ENCODE peak calls at places on chromosomes 11 and 22, in six cellular contexts. R, T, V, N, K and E are unnamed samples.

GRCh38 chr11:113376156-113376555 is 11.4 kb upstream of the ANKK1 start:
- DNase-seq in V (no peak), T (no peak), K (no peak), R (no peak), N (no peak), E (no peak)

GRCh38 chr11:79617561-79617960 is 176.7 kb upstream of the TENM4 start:
- DNase-seq in V (no peak), K (no peak), N (no peak), R (no peak), T (peak; percentile 26), E (no peak)

GRCh38 chr22:36395061-36395849 is 7.5 kb upstream of the MYH9 start:
- DNase-seq in V (no peak), T (no peak), K (no peak), N (no peak), R (no peak), E (no peak)

GRCh38 chr22:21832291-21833290 is 34.9 kb downstream of the MAPK1 start:
- DNase-seq in K (no peak), T (peak; percentile 33), N (no peak), R (no peak), V (no peak), E (no peak)

GRCh38 chr11:76071090-76071489 is 135.2 kb downstream of the WNT11 start:
- DNase-seq in V (no peak), T (no peak), N (no peak), R (no peak), K (no peak), E (no peak)

GRCh38 chr11:2462092-2462985 is 17.5 kb downstream of the KCNQ1 start:
- DNase-seq in R (no peak), T (no peak), K (no peak), V (no peak), N (no peak), E (no peak)

GRCh38 chr22:36577019-36577418 is 48.1 kb upstream of the EIF3D start:
- DNase-seq in R (peak; percentile 7), V (peak; percentile 49), T (no peak), N (no peak), K (no peak), E (no peak)

GRCh38 chr11:12677131-12677530 is 2.9 kb downstream of the TEAD1 start:
- DNase-seq in N (no peak), V (no peak), K (no peak), R (no peak), T (peak; percentile 79), E (no peak)

GRCh38 chr11:114180301-114181055 is 115.7 kb upstream of the NNMT start:
- DNase-seq in V (no peak), N (no peak), T (peak; percentile 75), R (no peak), K (no peak), E (no peak)

GRCh38 chr11:20022363-20023081 is 137.8 kb downstream of the DBX1 start:
- DNase-seq in T (peak; percentile 97), R (no peak), K (no peak), N (peak; percentile 81), V (peak; percentile 33), E (peak; percentile 68)

GRCh38 chr11:8477151-8477550 is 116.9 kb downstream of the STK33 start:
- DNase-seq in K (no peak), R (no peak), V (no peak), N (no peak), T (no peak), E (no peak)

GRCh38 chr11:116062526-116063171 is 558.4 kb upstream of the CADM1 start:
- DNase-seq in R (no peak), V (no peak), T (no peak), N (no peak), K (no peak), E (no peak)

GRCh38 chr22:44196731-44197131 is 16.0 kb downstream of the PARVG start:
- DNase-seq in N (no peak), T (no peak), K (no peak), V (no peak), R (no peak), E (no peak)

GRCh38 chr11:13114566-13115465 is 105.7 kb downstream of the RASSF10 start:
- DNase-seq in T (peak; percentile 97), R (no peak), V (peak; percentile 45), N (peak; percentile 66), K (no peak), E (peak; percentile 54)

GRCh38 chr11:69245041-69245440 is 48.9 kb upstream of the MYEOV start:
- DNase-seq in K (no peak), V (no peak), N (no peak), T (no peak), R (no peak), E (no peak)

GRCh38 chr11:112175596-112175947 is 260 bp downstream of the BCO2 start:
- DNase-seq in T (no peak), K (no peak), N (no peak), R (no peak), V (no peak), E (no peak)

GRCh38 chr22:44915441-44915840 is 94.4 kb downstream of the PHF21B start:
- DNase-seq in V (no peak), K (no peak), T (no peak), N (no peak), R (no peak), E (no peak)

GRCh38 chr22:20296598-20296997 is 23.3 kb downstream of the DGCR6L start:
- DNase-seq in V (no peak), T (no peak), K (no peak), R (no peak), N (no peak), E (no peak)

GRCh38 chr22:20297414-20298109 is 22.3 kb downstream of the DGCR6L start:
- DNase-seq in K (no peak), N (no peak), V (no peak), T (no peak), R (no peak), E (no peak)

GRCh38 chr22:20298803-20299735 is 20.8 kb downstream of the DGCR6L start:
- DNase-seq in V (peak; percentile 35), R (peak; percentile 71), N (peak; percentile 92), K (peak; percentile 84), T (peak; percentile 81), E (peak; percentile 83)

GRCh38 chr22:20299736-20300136 is 20.1 kb downstream of the DGCR6L start:
- DNase-seq in K (no peak), N (no peak), R (no peak), V (no peak), T (no peak), E (no peak)

GRCh38 chr22:20298110-20298802 is 21.6 kb downstream of the DGCR6L start:
- DNase-seq in R (no peak), T (no peak), K (no peak), N (no peak), V (no peak), E (no peak)
- H3K4me3 ChIP-seq in R (no peak overlapping the region), T (peak overlapping the region; percentile 41), K (no peak overlapping the region), N (peak overlapping the region; percentile 76), V (no peak overlapping the region), E (no peak overlapping the region)

GRCh38 chr11:33773399-33774355 is 643 bp downstream of the FBXO3 start:
- DNase-seq in T (no peak), R (no peak), N (no peak), V (peak; percentile 40), K (peak; percentile 31), E (peak; percentile 16)
- H3K4me1 ChIP-seq in T (peaks cover 13% of the 10 kb centered on the region), R (peaks cover 7% of the 10 kb centered on the region), N (peaks cover 11% of the 10 kb centered on the region), V (peaks cover 33% of the 10 kb centered on the region), K (peaks cover 35% of the 10 kb centered on the region), E (peaks cover 8% of the 10 kb centered on the region)

GRCh38 chr11:119018074-119018938 is at the start of the genes RPS25 and TRAPPC4:
- DNase-seq in T (peak; percentile 99), V (peak; percentile 84), N (peak; percentile 90), K (peak; percentile 97), R (peak; percentile 94), E (peak; percentile 93)

GRCh38 chr11:119019996-119020395 is 1.4 kb downstream of the TRAPPC4 start:
- DNase-seq in T (no peak), V (no peak), R (no peak), N (no peak), K (no peak), E (no peak)

GRCh38 chr11:119014209-119014924 is 3.8 kb downstream of the RPS25 start:
- DNase-seq in N (no peak), R (no peak), T (no peak), K (no peak), V (no peak), E (no peak)

GRCh38 chr11:119015054-119015611 is 3.0 kb downstream of the RPS25 start:
- DNase-seq in T (no peak), R (no peak), K (no peak), N (no peak), V (no peak), E (no peak)

DNA sequence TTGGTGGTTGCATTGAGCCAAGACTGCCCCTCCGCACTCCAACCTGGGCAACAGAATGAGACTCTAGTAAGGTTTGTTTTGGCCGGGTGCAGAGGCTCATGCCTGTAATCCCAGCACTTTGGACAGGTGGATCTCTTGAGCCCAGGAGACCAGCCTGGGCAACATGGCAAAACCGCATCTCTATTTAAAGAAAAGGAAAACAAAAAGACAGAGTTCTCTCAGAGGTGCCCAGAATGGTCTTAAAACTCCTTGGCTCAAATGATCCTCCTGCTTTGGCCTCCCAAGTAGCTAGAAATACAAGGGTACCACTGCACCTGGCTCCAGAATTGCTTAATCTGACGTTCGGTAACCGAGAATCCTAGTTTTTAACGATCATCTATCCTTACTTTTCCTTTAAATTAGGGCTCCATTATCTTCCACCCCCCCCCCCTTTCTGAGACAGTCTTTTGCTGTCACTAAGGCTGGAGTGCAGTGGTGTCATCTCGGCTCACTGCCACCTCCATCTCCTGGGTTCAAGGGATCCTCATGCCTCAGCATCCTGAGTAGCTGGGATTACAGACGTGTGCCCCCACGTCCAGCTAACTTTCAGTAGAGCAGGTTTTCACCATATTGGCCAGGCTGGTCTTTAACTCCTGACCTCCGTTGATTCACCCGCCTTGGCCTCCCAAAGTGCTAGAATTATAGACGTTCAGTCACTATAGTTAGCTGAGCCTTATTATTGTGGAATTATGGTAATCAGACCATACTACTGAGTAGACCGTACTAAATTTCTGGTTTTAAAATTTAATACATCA is 1.7 kb downstream of the RPS25 start:
- DNase-seq in N (no peak), R (no peak), T (no peak), V (no peak), K (no peak), E (no peak)
- H3K4me3 ChIP-seq in N (no peak overlapping the region), R (peak overlapping the region; percentile 72), T (no peak overlapping the region), V (peak overlapping the region; percentile 72), K (peak overlapping the region; percentile 97), E (peak overlapping the region; percentile 97)

GRCh38 chr11:14317659-14318325 is 41.2 kb downstream of the RRAS2 start:
- DNase-seq in R (no peak), T (no peak), K (no peak), V (no peak), N (no peak), E (no peak)
- H3K4me1 ChIP-seq in R (no peaks in the 10 kb centered on the region), T (peaks cover 1% of the 10 kb centered on the region), K (peaks cover 6% of the 10 kb centered on the region), V (peaks cover 38% of the 10 kb centered on the region), N (peaks cover 1% of the 10 kb centered on the region), E (peaks cover 14% of the 10 kb centered on the region)